ENCODE peak calls at places on chromosomes 6 and 20, in eight cellular contexts. P is K562, M is endothelial cell of umbilical vein, D is HepG2, W is HCT116, J is A549, G is GM12878, Z is H1. R is an unnamed sample.

GRCh38 chr6:106556368-106556960 is 72.8 kb downstream of the RTN4IP1 start:
- DNase-seq in M (peak), D (peak), J (no peak), G (no peak), W (no peak), Z (no peak), P (no peak), R (peak)

GRCh38 chr6:84779380-84779779 is 15.0 kb upstream of the TBX18 start:
- DNase-seq in M (no peak), D (no peak), P (no peak), W (no peak), Z (no peak), J (no peak), G (no peak), R (no peak)

GRCh38 chr6:167127785-167128531 is 5.1 kb downstream of the CCR6 start:
- DNase-seq in D (no peak), J (no peak), G (no peak), P (no peak), M (no peak), W (no peak), Z (no peak), R (no peak)

GRCh38 chr6:53104916-53105315 is 39.7 kb downstream of the FBXO9 start:
- DNase-seq in W (no peak), G (no peak), P (no peak), M (no peak), D (no peak), Z (no peak), J (no peak), R (no peak)

GRCh38 chr6:44674226-44675155 is 287.0 kb downstream of the CDC5L start:
- DNase-seq in D (no peak), P (no peak), M (no peak), J (no peak), W (peak), G (no peak), Z (no peak), R (no peak)

GRCh38 chr6:24692003-24692402 is 25.1 kb downstream of the ACOT13 start:
- DNase-seq in M (no peak), J (no peak), W (no peak), P (no peak), G (no peak), Z (no peak), D (no peak), R (no peak)

GRCh38 chr6:4320860-4321259 is 185.5 kb upstream of the ECI2 start:
- DNase-seq in G (no peak), D (no peak), W (no peak), Z (no peak), J (peak), M (peak), P (no peak), R (peak)

GRCh38 chr6:45586216-45587171 is 208.8 kb upstream of the SUPT3H start:
- DNase-seq in G (no peak), P (peak), W (no peak), Z (peak), D (no peak), J (no peak), M (no peak), R (no peak)

GRCh38 chr6:88982720-88983119 is 19.3 kb upstream of the RNGTT start:
- DNase-seq in J (peak), M (peak), P (peak), G (peak), W (peak), Z (no peak), D (peak), R (peak)

GRCh38 chr6:22519237-22519636 is 50.1 kb upstream of the HDGFL1 start:
- DNase-seq in D (no peak), G (no peak), W (no peak), Z (no peak), J (no peak), M (no peak), P (no peak), R (no peak)

GRCh38 chr6:45626087-45626891 is 248.6 kb upstream of the SUPT3H start:
- DNase-seq in G (no peak), Z (no peak), D (no peak), J (no peak), W (no peak), P (no peak), M (no peak), R (peak)

GRCh38 chr20:50859161-50859560 is 64.3 kb downstream of the BCAS4 start:
- DNase-seq in M (no peak), G (no peak), W (no peak), J (no peak), P (no peak), Z (no peak), D (no peak), R (no peak)

GRCh38 chr6:137043710-137044365 is 927 bp downstream of the IL20RA start:
- DNase-seq in M (peak), P (no peak), W (no peak), Z (no peak), J (peak), D (no peak), G (no peak), R (peak)

GRCh38 chr6:37653933-37654565 is 43.6 kb downstream of the MDGA1 start:
- DNase-seq in M (peak), W (peak), J (peak), G (peak), Z (peak), D (peak), P (peak), R (peak)

GRCh38 chr6:17018425-17018824 is 83.4 kb upstream of the STMND1 start:
- DNase-seq in W (no peak), G (no peak), Z (no peak), M (no peak), J (no peak), P (no peak), D (no peak), R (peak)

GRCh38 chr20:5513975-5514516 is 197.3 kb upstream of the PROKR2 start:
- DNase-seq in D (peak), J (peak), Z (no peak), G (no peak), P (no peak), M (no peak), W (peak), R (peak)

GRCh38 chr6:45212976-45213375 is 115.2 kb upstream of the RUNX2 start:
- DNase-seq in M (peak), P (no peak), D (no peak), Z (no peak), G (no peak), J (no peak), W (no peak), R (no peak)

GRCh38 chr20:63548542-63548941 is 993 bp upstream of the SRMS start:
- DNase-seq in Z (no peak), W (no peak), J (no peak), M (no peak), G (no peak), D (no peak), P (no peak), R (no peak)

GRCh38 chr20:45981261-45981660 is 9.3 kb upstream of the ZNF335 start:
- DNase-seq in Z (no peak), G (no peak), J (no peak), W (no peak), D (no peak), P (no peak), M (no peak), R (no peak)

GRCh38 chr20:10674684-10675455 is 1.1 kb upstream of the JAG1 start:
- DNase-seq in P (peak), G (no peak), M (peak), J (peak), D (peak), W (peak), Z (peak), R (peak)

GRCh38 chr20:56400001-56400640 is 7.7 kb downstream of the CSTF1 start:
- DNase-seq in G (peak), Z (peak), W (peak), J (peak), M (peak), P (peak), D (peak), R (peak)

GRCh38 chr6:74087898-74088297 is 391.9 kb downstream of the CD109 start:
- DNase-seq in M (peak), Z (no peak), D (no peak), G (no peak), W (peak), P (no peak), J (no peak), R (peak)

GRCh38 chr6:25166955-25167753 is 112.0 kb upstream of the CARMIL1 start:
- DNase-seq in J (no peak), G (no peak), M (no peak), Z (no peak), W (no peak), D (no peak), P (no peak), R (no peak)

GRCh38 chr6:17501982-17502704 is 98.0 kb upstream of the FAM8A1 start:
- DNase-seq in Z (no peak), G (no peak), J (no peak), D (no peak), W (no peak), P (no peak), M (no peak), R (no peak)

GRCh38 chr6:28258877-28259777 is at the start of gene NKAPL:
- DNase-seq in J (no peak), Z (peak), P (no peak), M (peak), G (no peak), W (no peak), D (no peak), R (peak)

GRCh38 chr6:56144538-56145324 is 102.6 kb downstream of the COL21A1 start:
- DNase-seq in D (no peak), Z (no peak), G (no peak), M (peak), J (peak), W (no peak), P (no peak), R (peak)

GRCh38 chr6:39791850-39792500 is at the start of gene DAAM2:
- DNase-seq in P (no peak), G (no peak), Z (peak), W (no peak), M (peak), J (no peak), D (no peak), R (peak)

GRCh38 chr20:50450961-50451752 is 59.0 kb upstream of the PTPN1 start:
- DNase-seq in W (no peak), D (peak), M (no peak), P (peak), Z (peak), J (no peak), G (peak), R (peak)

GRCh38 chr6:45439459-45439858 is 61.7 kb upstream of the SUPT3H start:
- DNase-seq in M (no peak), J (no peak), G (no peak), W (no peak), D (no peak), Z (no peak), P (no peak), R (no peak)

GRCh38 chr20:15656124-15656523 is 917.1 kb downstream of the KIF16B start:
- DNase-seq in Z (no peak), P (no peak), G (no peak), W (no peak), J (no peak), D (no peak), M (peak), R (peak)

GRCh38 chr20:49990310-49990720 is 7.5 kb downstream of the SNAI1 start:
- DNase-seq in M (no peak), D (no peak), P (no peak), J (no peak), Z (no peak), G (no peak), W (no peak), R (no peak)

GRCh38 chr6:30826961-30827342 is 57.4 kb upstream of the DDR1 start:
- DNase-seq in M (peak), Z (no peak), G (no peak), P (peak), J (no peak), W (no peak), D (peak), R (no peak)

GRCh38 chr6:35238843-35239289 is 20.7 kb upstream of the ZNF76 start:
- DNase-seq in W (no peak), M (peak), G (no peak), J (no peak), D (no peak), Z (no peak), P (no peak), R (no peak)

GRCh38 chr20:41180599-41181333 is 43.4 kb downstream of the PLCG1 start:
- DNase-seq in M (no peak), W (no peak), G (no peak), P (no peak), D (peak), Z (peak), J (no peak), R (no peak)

GRCh38 chr6:16635810-16636602 is 125.3 kb downstream of the ATXN1 start:
- DNase-seq in J (no peak), P (no peak), Z (no peak), M (no peak), G (peak), W (peak), D (peak), R (peak)

GRCh38 chr6:90294989-90295853 is 1.4 kb downstream of the BACH2 start:
- DNase-seq in G (no peak), Z (no peak), P (peak), D (no peak), M (peak), W (no peak), J (no peak), R (peak)

GRCh38 chr6:152552616-152553209 is 84.4 kb downstream of the SYNE1 start:
- DNase-seq in J (peak), G (peak), P (peak), Z (peak), D (peak), W (peak), M (peak), R (peak)

GRCh38 chr6:100300221-100300736 is 164.4 kb downstream of the SIM1 start:
- DNase-seq in J (peak), G (no peak), M (peak), P (no peak), Z (no peak), W (peak), D (peak), R (peak)
- H3K4me2 ChIP-seq in J (peak), G (no peak), M (peak), P (no peak), Z (no peak), W (peak), D (no peak), R (peak)

GRCh38 chr20:53021934-53022333 is 49.8 kb downstream of the TSHZ2 start:
- DNase-seq in Z (no peak), G (no peak), M (no peak), P (no peak), D (no peak), W (no peak), J (no peak), R (no peak)
- H3K4me3 ChIP-seq in Z (no peak), G (no peak), M (no peak), P (no peak), D (no peak), W (no peak), J (no peak), R (no peak)

DNA sequence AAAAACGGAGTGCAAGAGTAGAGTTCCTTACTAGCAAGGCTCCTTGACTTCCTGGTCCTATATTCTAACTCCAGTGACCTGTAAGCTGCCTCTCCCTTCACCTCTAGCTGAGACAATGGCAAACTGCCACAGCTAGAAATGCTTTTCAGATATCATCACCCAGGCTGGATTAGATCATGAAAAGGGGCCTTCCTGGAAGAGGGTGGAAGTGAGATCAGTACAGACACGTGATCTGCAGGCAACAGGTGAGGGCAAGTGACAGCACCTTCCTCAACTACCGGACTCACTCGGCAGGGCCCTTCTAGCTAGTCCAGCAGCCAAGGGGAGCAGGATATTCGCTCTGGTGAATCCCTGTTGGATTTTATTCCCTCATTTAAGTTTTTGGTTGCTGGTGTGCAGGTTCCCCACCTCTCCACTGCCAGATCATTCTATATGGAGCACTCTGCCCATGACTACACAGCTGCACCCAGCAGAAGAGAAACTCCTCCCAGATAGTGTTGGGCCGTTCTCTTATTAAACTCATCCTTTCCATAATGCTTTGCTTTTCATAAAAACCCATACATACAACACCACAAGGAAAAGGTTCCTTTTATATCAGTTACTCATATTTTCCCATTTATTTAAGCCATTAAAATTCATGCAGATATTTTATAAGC is 26.4 kb upstream of the FAM83C start:
- DNase-seq in M (peak), G (no peak), J (peak), W (peak), P (no peak), D (peak), Z (no peak), R (peak)
- TF ChIP-seq POLR2A in M (no peak), G (no peak), J (no peak), W (no peak), P (no peak), D (no peak), Z (no peak), R (no peak)

DNA sequence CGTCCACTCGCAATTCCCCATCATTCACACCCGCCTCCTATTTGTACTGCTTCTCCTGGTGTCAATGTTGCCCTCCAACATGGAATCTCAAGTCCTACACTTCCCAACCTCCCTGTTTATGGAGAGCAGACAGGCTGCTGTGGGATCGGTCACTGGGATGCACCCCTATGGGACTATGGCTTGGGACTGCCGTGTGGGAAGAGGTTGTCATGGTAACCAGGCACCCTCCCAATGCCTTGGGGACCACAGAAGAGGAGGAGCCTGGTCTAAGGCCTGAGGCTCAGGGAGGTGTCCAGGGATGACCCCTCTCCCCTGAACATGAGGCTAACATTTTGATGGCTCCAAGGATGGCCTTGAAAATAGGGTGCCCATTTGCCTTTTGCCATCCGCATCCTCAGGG is 116.6 kb upstream of the CST7 start:
- DNase-seq in W (no peak), J (no peak), P (no peak), M (no peak), G (no peak), Z (no peak), D (no peak), R (no peak)
- H3K4me2 ChIP-seq in W (no peak), J (no peak), P (no peak), M (no peak), G (no peak), Z (no peak), D (no peak), R (no peak)